ENCODE peak calls at places on chromosomes 4 and X, in six cellular contexts. H, Z, I, K, R and G are unnamed samples.
A peak's percentile ranks its signal among the peaks of the same experiment; 100 is the strongest.

GRCh38 chrX:45557390-45557789 is 356.7 kb upstream of the DIPK2B start:
- DNase-seq in R (peak; percentile 37), H (no peak), I (no peak), K (no peak), Z (no peak), G (no peak)

GRCh38 chrX:132482632-132483031 is 6.2 kb downstream of the MBNL3 start:
- DNase-seq in I (peak; percentile 83), Z (no peak), H (no peak), K (no peak), R (no peak), G (no peak)

GRCh38 chr4:82217986-82218715 is 155.6 kb downstream of the HNRNPD start:
- DNase-seq in Z (peak; percentile 54), R (no peak), H (peak; percentile 10), K (no peak), I (no peak), G (no peak)

GRCh38 chr4:120290553-120290952 is 223.9 kb upstream of the MAD2L1 start:
- DNase-seq in R (no peak), Z (no peak), I (no peak), K (no peak), H (no peak), G (no peak)

GRCh38 chr4:88606832-88607231 is 14.6 kb downstream of the HERC3 start:
- DNase-seq in K (no peak), R (no peak), Z (no peak), H (no peak), I (no peak), G (no peak)

GRCh38 chr4:79141530-79141929 is 184.3 kb downstream of the NAA11 start:
- DNase-seq in K (peak; percentile 11), R (no peak), H (no peak), I (peak; percentile 1), Z (peak; percentile 40), G (no peak)

GRCh38 chr4:118839221-118839927 is 3.4 kb upstream of the SEC24D start:
- DNase-seq in R (no peak), Z (no peak), H (no peak), I (no peak), K (no peak), G (no peak)

GRCh38 chr4:10296730-10297129 is 160.5 kb downstream of the ZNF518B start:
- DNase-seq in R (no peak), Z (peak; percentile 3), K (no peak), H (no peak), I (no peak), G (no peak)

GRCh38 chr4:15976456-15977096 is 13.6 kb upstream of the FGFBP2 start:
- DNase-seq in R (no peak), H (no peak), Z (peak; percentile 36), K (no peak), I (no peak), G (no peak)

GRCh38 chrX:33339219-33339618 is 127.9 kb upstream of the DMD start:
- DNase-seq in Z (peak; percentile 2), I (no peak), K (no peak), H (no peak), R (no peak), G (no peak)

GRCh38 chr4:140463182-140463581 is 34.9 kb downstream of the MGAT4D start:
- DNase-seq in I (no peak), Z (no peak), R (no peak), K (no peak), H (no peak), G (no peak)

GRCh38 chr4:59223292-59223941 is 1976.7 kb upstream of the ADGRL3 start:
- DNase-seq in H (no peak), Z (no peak), I (no peak), R (no peak), K (no peak), G (no peak)

GRCh38 chr4:123017636-123018390 is 95.4 kb upstream of the NUDT6 start:
- DNase-seq in H (no peak), I (no peak), R (peak; percentile 76), K (no peak), Z (no peak), G (no peak)

GRCh38 chrX:115393271-115393670 is 103.8 kb downstream of the LUZP4 start:
- DNase-seq in Z (peak; percentile 3), H (no peak), I (peak; percentile 46), R (no peak), K (no peak), G (no peak)

GRCh38 chrX:11423362-11423818 is 130.2 kb downstream of the AMELX start:
- DNase-seq in K (peak; percentile 89), H (no peak), Z (no peak), I (no peak), R (peak; percentile 15), G (no peak)

GRCh38 chr4:102627831-102628523 is 126.8 kb downstream of the NFKB1 start:
- DNase-seq in K (peak; percentile 54), Z (no peak), H (peak; percentile 22), R (peak; percentile 68), I (no peak), G (no peak)

GRCh38 chr4:154622598-154622997 is 10.1 kb upstream of the FGG start:
- DNase-seq in K (peak; percentile 62), R (peak; percentile 27), Z (peak; percentile 82), H (peak; percentile 49), I (peak; percentile 66), G (no peak)

GRCh38 chr4:5894266-5894665 is 1.4 kb upstream of the CRMP1 start:
- DNase-seq in H (no peak), R (no peak), K (no peak), Z (no peak), I (no peak), G (no peak)

GRCh38 chr4:5892321-5893012 is 419 bp downstream of the CRMP1 start:
- DNase-seq in I (no peak), Z (peak; percentile 57), H (no peak), K (no peak), R (no peak), G (no peak)

GRCh38 chr4:5891563-5892320 is 1.1 kb downstream of the CRMP1 start:
- DNase-seq in I (no peak), Z (no peak), R (no peak), K (no peak), H (no peak), G (no peak)

GRCh38 chr4:5893591-5893990 is 705 bp upstream of the CRMP1 start:
- DNase-seq in I (no peak), H (no peak), Z (no peak), R (no peak), K (no peak), G (no peak)

DNA sequence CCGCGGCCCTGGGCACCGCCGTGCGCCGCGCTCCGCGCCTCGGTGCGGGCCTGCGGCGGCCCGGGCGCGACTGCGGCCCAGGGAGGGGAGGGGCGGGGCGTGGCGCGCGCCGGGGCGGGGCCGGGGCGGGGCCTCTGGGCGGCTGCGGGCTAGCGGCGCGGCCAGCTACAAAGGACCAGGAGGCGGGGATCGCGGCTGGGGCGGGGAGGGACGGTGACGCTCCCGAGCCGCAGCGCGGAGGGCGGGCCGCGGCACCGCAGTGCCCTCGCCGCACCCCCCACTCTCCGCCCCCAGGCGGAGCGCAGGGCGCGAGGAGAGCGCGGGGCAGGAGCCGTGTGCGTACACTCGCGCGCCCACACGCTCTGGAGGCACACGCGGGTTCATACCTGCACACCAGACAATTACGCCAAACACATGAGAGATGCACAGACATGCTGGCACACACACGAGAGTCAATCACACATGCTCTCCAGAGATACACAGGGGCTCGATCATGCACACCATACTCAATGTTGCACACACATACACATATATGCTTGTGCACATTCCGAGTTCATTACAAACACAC is at the start of gene CRMP1:
- DNase-seq in R (no peak), Z (peak; percentile 85), K (no peak), H (no peak), I (no peak), G (no peak)
- TF ChIP-seq EZH2 in R (peak; percentile 2), Z (no peak), K (no peak), H (no peak), I (no peak), G (no peak)

GRCh38 chr4:3639613-3640586 is 107.7 kb upstream of the LRPAP1 start:
- DNase-seq in H (no peak), R (no peak), I (no peak), K (no peak), Z (no peak), G (no peak)

GRCh38 chr4:3638080-3638715 is 106.0 kb upstream of the LRPAP1 start:
- DNase-seq in H (no peak), Z (no peak), K (no peak), R (no peak), I (no peak), G (no peak)

GRCh38 chr4:3641501-3641900 is 109.3 kb upstream of the LRPAP1 start:
- DNase-seq in H (no peak), I (no peak), R (no peak), K (no peak), Z (no peak), G (no peak)

GRCh38 chr4:3642056-3642630 is 109.9 kb upstream of the LRPAP1 start:
- DNase-seq in Z (no peak), K (no peak), H (no peak), R (no peak), I (no peak), G (no peak)

GRCh38 chr4:3640587-3640962 is 108.4 kb upstream of the LRPAP1 start:
- DNase-seq in K (peak; percentile 11), H (no peak), I (no peak), R (no peak), Z (no peak), G (no peak)
- TF ChIP-seq POLR2AphosphoS5 in K (no peak), H (no peak), I (no peak), R (no peak), Z (no peak), G (no peak)

GRCh38 chr4:40306991-40307390 is 28.1 kb upstream of the CHRNA9 start:
- DNase-seq in R (no peak), I (no peak), K (no peak), Z (no peak), H (no peak), G (no peak)
- H3K27ac ChIP-seq in R (no peak overlapping the region), I (no peak overlapping the region), K (no peak overlapping the region), Z (peak overlapping the region; percentile 41), H (no peak overlapping the region), G (no peak overlapping the region)

DNA sequence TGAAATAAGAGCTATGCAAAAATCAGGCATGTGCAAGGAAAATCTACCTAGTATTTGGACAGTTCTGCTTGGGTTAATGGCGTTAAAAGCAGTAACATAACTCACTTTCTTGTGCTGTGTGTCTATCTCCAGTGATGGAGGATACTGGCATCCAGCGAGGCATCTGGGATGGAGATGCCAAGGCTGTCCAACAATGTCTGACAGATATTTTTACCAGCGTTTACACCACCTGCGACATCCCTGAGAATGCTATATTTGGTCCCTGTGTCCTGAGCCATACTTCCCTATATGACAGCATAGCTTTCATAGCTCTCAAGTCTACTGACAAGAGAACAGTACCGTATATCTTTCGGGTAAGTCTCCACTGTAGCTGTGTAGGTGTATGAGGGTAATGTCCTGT is 2.6 kb downstream of the PRDM8 start:
- DNase-seq in Z (no peak), I (no peak), R (no peak), K (no peak), H (no peak), G (no peak)
- TF ChIP-seq EZH2 in Z (peak; percentile 56), I (no peak), R (peak; percentile 54), K (no peak), H (no peak), G (no peak)